ENCODE peak calls at places on chromosomes 1 and 21, in nine cellular contexts. One of them, this sample, is unnamed. For H3K4me1, the result is how much of the 10 kb centered on the place peaks cover.

GRCh38 chr1:44805311-44806024 is 1.7 kb downstream of the DYNLT4 start:
- DNase-seq in left ventricle myocardium inferior: peak
- DNase-seq in heart right ventricle: no peak
- DNase-seq in A549: no peak
- DNase-seq in neural progenitor cell: no peak
- DNase-seq in stomach: no peak
- DNase-seq in lower lobe of right lung: peak
- DNase-seq in left lung: peak
- DNase-seq in GM23338: no peak
- DNase-seq in this sample: no peak

GRCh38 chr1:66088787-66089186 is 296.1 kb downstream of the PDE4B start:
- DNase-seq in left ventricle myocardium inferior: no peak
- DNase-seq in heart right ventricle: no peak
- DNase-seq in A549: no peak
- DNase-seq in neural progenitor cell: no peak
- DNase-seq in stomach: no peak
- DNase-seq in lower lobe of right lung: no peak
- DNase-seq in left lung: no peak
- DNase-seq in GM23338: no peak
- DNase-seq in this sample: no peak

GRCh38 chr1:37732111-37732780 is 32.7 kb downstream of the EPHA10 start:
- DNase-seq in left ventricle myocardium inferior: no peak
- DNase-seq in heart right ventricle: no peak
- DNase-seq in A549: no peak
- DNase-seq in neural progenitor cell: no peak
- DNase-seq in stomach: no peak
- DNase-seq in lower lobe of right lung: no peak
- DNase-seq in left lung: no peak
- DNase-seq in GM23338: no peak
- DNase-seq in this sample: peak

GRCh38 chr1:241444836-241445235 is 74.7 kb downstream of the FH start:
- DNase-seq in left ventricle myocardium inferior: no peak
- DNase-seq in heart right ventricle: no peak
- DNase-seq in A549: no peak
- DNase-seq in neural progenitor cell: no peak
- DNase-seq in stomach: no peak
- DNase-seq in lower lobe of right lung: no peak
- DNase-seq in left lung: no peak
- DNase-seq in GM23338: no peak
- DNase-seq in this sample: no peak

GRCh38 chr1:169367096-169367685 is 406 bp downstream of the NME7 start:
- DNase-seq in left ventricle myocardium inferior: no peak
- DNase-seq in heart right ventricle: no peak
- DNase-seq in A549: no peak
- DNase-seq in neural progenitor cell: peak
- DNase-seq in stomach: no peak
- DNase-seq in lower lobe of right lung: no peak
- DNase-seq in left lung: no peak
- DNase-seq in GM23338: peak
- DNase-seq in this sample: no peak

GRCh38 chr1:225658041-225658440 is 5.1 kb upstream of the ENAH start:
- DNase-seq in left ventricle myocardium inferior: no peak
- DNase-seq in heart right ventricle: no peak
- DNase-seq in A549: no peak
- DNase-seq in neural progenitor cell: no peak
- DNase-seq in stomach: no peak
- DNase-seq in lower lobe of right lung: no peak
- DNase-seq in left lung: no peak
- DNase-seq in GM23338: no peak
- DNase-seq in this sample: no peak

GRCh38 chr1:154154534-154155181 is at the start of gene NUP210L:
- DNase-seq in left ventricle myocardium inferior: peak
- DNase-seq in heart right ventricle: peak
- DNase-seq in A549: no peak
- DNase-seq in neural progenitor cell: peak
- DNase-seq in stomach: no peak
- DNase-seq in lower lobe of right lung: peak
- DNase-seq in left lung: peak
- DNase-seq in GM23338: peak
- DNase-seq in this sample: peak

GRCh38 chr1:32876341-32877210 is 5.9 kb upstream of the FNDC5 start:
- DNase-seq in left ventricle myocardium inferior: peak
- DNase-seq in heart right ventricle: no peak
- DNase-seq in A549: peak
- DNase-seq in neural progenitor cell: peak
- DNase-seq in stomach: peak
- DNase-seq in lower lobe of right lung: peak
- DNase-seq in left lung: peak
- DNase-seq in GM23338: peak
- DNase-seq in this sample: peak

GRCh38 chr1:229258031-229258850 is 12.7 kb upstream of the RAB4A start:
- DNase-seq in left ventricle myocardium inferior: peak
- DNase-seq in heart right ventricle: peak
- DNase-seq in A549: peak
- DNase-seq in neural progenitor cell: peak
- DNase-seq in stomach: peak
- DNase-seq in lower lobe of right lung: no peak
- DNase-seq in left lung: no peak
- DNase-seq in GM23338: peak
- DNase-seq in this sample: peak

GRCh38 chr1:43367026-43367903 is 546 bp downstream of the ELOVL1 start:
- DNase-seq in left ventricle myocardium inferior: peak
- DNase-seq in heart right ventricle: peak
- DNase-seq in A549: peak
- DNase-seq in neural progenitor cell: peak
- DNase-seq in stomach: no peak
- DNase-seq in lower lobe of right lung: peak
- DNase-seq in left lung: no peak
- DNase-seq in GM23338: peak
- DNase-seq in this sample: no peak

GRCh38 chr1:41919764-41920397 is 1.2 kb upstream of the HIVEP3 start:
- DNase-seq in left ventricle myocardium inferior: peak
- DNase-seq in heart right ventricle: peak
- DNase-seq in A549: no peak
- DNase-seq in neural progenitor cell: peak
- DNase-seq in stomach: peak
- DNase-seq in lower lobe of right lung: peak
- DNase-seq in left lung: peak
- DNase-seq in GM23338: peak
- DNase-seq in this sample: peak

GRCh38 chr1:231983266-231984193 is 356.9 kb downstream of the DISC1 start:
- DNase-seq in left ventricle myocardium inferior: no peak
- DNase-seq in heart right ventricle: no peak
- DNase-seq in A549: no peak
- DNase-seq in neural progenitor cell: no peak
- DNase-seq in stomach: no peak
- DNase-seq in lower lobe of right lung: no peak
- DNase-seq in left lung: no peak
- DNase-seq in GM23338: peak
- DNase-seq in this sample: no peak

GRCh38 chr1:154155282-154155681 is 409 bp upstream of the NUP210L start:
- DNase-seq in left ventricle myocardium inferior: no peak
- DNase-seq in heart right ventricle: peak
- DNase-seq in A549: no peak
- DNase-seq in neural progenitor cell: no peak
- DNase-seq in stomach: no peak
- DNase-seq in lower lobe of right lung: peak
- DNase-seq in left lung: peak
- DNase-seq in GM23338: peak
- DNase-seq in this sample: no peak

GRCh38 chr1:172054172-172054571 is 212.9 kb downstream of the DNM3 start:
- DNase-seq in left ventricle myocardium inferior: no peak
- DNase-seq in heart right ventricle: no peak
- DNase-seq in A549: no peak
- DNase-seq in neural progenitor cell: no peak
- DNase-seq in stomach: no peak
- DNase-seq in lower lobe of right lung: no peak
- DNase-seq in left lung: no peak
- DNase-seq in GM23338: no peak
- DNase-seq in this sample: no peak

GRCh38 chr1:179128520-179128919 is 46.6 kb downstream of the TOR3A start:
- DNase-seq in left ventricle myocardium inferior: no peak
- DNase-seq in heart right ventricle: no peak
- DNase-seq in A549: no peak
- DNase-seq in neural progenitor cell: no peak
- DNase-seq in stomach: peak
- DNase-seq in lower lobe of right lung: no peak
- DNase-seq in left lung: no peak
- DNase-seq in GM23338: no peak
- DNase-seq in this sample: peak

GRCh38 chr1:82931051-82931450 is 1067.9 kb downstream of the TTLL7 start:
- DNase-seq in left ventricle myocardium inferior: no peak
- DNase-seq in heart right ventricle: no peak
- DNase-seq in A549: no peak
- DNase-seq in neural progenitor cell: no peak
- DNase-seq in stomach: no peak
- DNase-seq in lower lobe of right lung: no peak
- DNase-seq in left lung: no peak
- DNase-seq in GM23338: no peak
- DNase-seq in this sample: no peak

GRCh38 chr1:36285450-36286101 is 20.6 kb upstream of the SH3D21 start:
- DNase-seq in left ventricle myocardium inferior: no peak
- DNase-seq in heart right ventricle: peak
- DNase-seq in A549: peak
- DNase-seq in neural progenitor cell: peak
- DNase-seq in stomach: peak
- DNase-seq in lower lobe of right lung: no peak
- DNase-seq in left lung: no peak
- DNase-seq in GM23338: peak
- DNase-seq in this sample: peak

GRCh38 chr21:45870421-45870820 is 111.1 kb upstream of the COL6A1 start:
- DNase-seq in left ventricle myocardium inferior: no peak
- DNase-seq in heart right ventricle: no peak
- DNase-seq in A549: no peak
- DNase-seq in neural progenitor cell: no peak
- DNase-seq in stomach: peak
- DNase-seq in lower lobe of right lung: peak
- DNase-seq in left lung: no peak
- DNase-seq in GM23338: no peak
- DNase-seq in this sample: no peak

GRCh38 chr1:6603424-6603850 is 768 bp upstream of the KLHL21 start:
- DNase-seq in left ventricle myocardium inferior: peak
- DNase-seq in heart right ventricle: peak
- DNase-seq in A549: no peak
- DNase-seq in neural progenitor cell: peak
- DNase-seq in stomach: peak
- DNase-seq in lower lobe of right lung: peak
- DNase-seq in left lung: no peak
- DNase-seq in GM23338: peak
- DNase-seq in this sample: peak

GRCh38 chr1:29671957-29672356 is 435.6 kb downstream of the PTPRU start:
- DNase-seq in left ventricle myocardium inferior: no peak
- DNase-seq in heart right ventricle: no peak
- DNase-seq in A549: no peak
- DNase-seq in neural progenitor cell: no peak
- DNase-seq in stomach: no peak
- DNase-seq in lower lobe of right lung: no peak
- DNase-seq in left lung: no peak
- DNase-seq in GM23338: no peak
- DNase-seq in this sample: no peak

GRCh38 chr1:30538226-30538625 is 185.2 kb downstream of the MATN1 start:
- DNase-seq in left ventricle myocardium inferior: no peak
- DNase-seq in heart right ventricle: no peak
- DNase-seq in A549: no peak
- DNase-seq in neural progenitor cell: no peak
- DNase-seq in stomach: no peak
- DNase-seq in lower lobe of right lung: no peak
- DNase-seq in left lung: no peak
- DNase-seq in GM23338: no peak
- DNase-seq in this sample: no peak

GRCh38 chr1:247294282-247294681 is 37.4 kb downstream of the ZNF496 start:
- DNase-seq in left ventricle myocardium inferior: no peak
- DNase-seq in heart right ventricle: no peak
- DNase-seq in A549: no peak
- DNase-seq in neural progenitor cell: no peak
- DNase-seq in stomach: no peak
- DNase-seq in lower lobe of right lung: no peak
- DNase-seq in left lung: no peak
- DNase-seq in GM23338: no peak
- DNase-seq in this sample: no peak

GRCh38 chr21:17343055-17343454 is 169.8 kb upstream of the CXADR start:
- DNase-seq in left ventricle myocardium inferior: no peak
- DNase-seq in heart right ventricle: no peak
- DNase-seq in A549: no peak
- DNase-seq in neural progenitor cell: peak
- DNase-seq in stomach: no peak
- DNase-seq in lower lobe of right lung: no peak
- DNase-seq in left lung: no peak
- DNase-seq in GM23338: peak
- DNase-seq in this sample: no peak

GRCh38 chr1:204684551-204685235 is 845 bp downstream of the LRRN2 start:
- DNase-seq in left ventricle myocardium inferior: peak
- DNase-seq in heart right ventricle: peak
- DNase-seq in A549: peak
- DNase-seq in neural progenitor cell: peak
- DNase-seq in stomach: no peak
- DNase-seq in lower lobe of right lung: no peak
- DNase-seq in left lung: peak
- DNase-seq in GM23338: peak
- DNase-seq in this sample: peak
- H3K4me3 ChIP-seq in left ventricle myocardium inferior: peak
- H3K4me3 ChIP-seq in heart right ventricle: peak
- H3K4me3 ChIP-seq in A549: peak
- H3K4me3 ChIP-seq in neural progenitor cell: peak
- H3K4me3 ChIP-seq in stomach: peak
- H3K4me3 ChIP-seq in lower lobe of right lung: peak
- H3K4me3 ChIP-seq in left lung: peak
- H3K4me3 ChIP-seq in GM23338: peak
- H3K4me3 ChIP-seq in this sample: peak

GRCh38 chr1:160570847-160571246 is 8.4 kb downstream of the CD84 start:
- DNase-seq in left ventricle myocardium inferior: no peak
- DNase-seq in heart right ventricle: no peak
- DNase-seq in A549: no peak
- DNase-seq in neural progenitor cell: no peak
- DNase-seq in stomach: no peak
- DNase-seq in lower lobe of right lung: no peak
- DNase-seq in left lung: no peak
- DNase-seq in GM23338: no peak
- DNase-seq in this sample: no peak
- H3K4me1 ChIP-seq in left ventricle myocardium inferior: under half
- H3K4me1 ChIP-seq in heart right ventricle: under half
- H3K4me1 ChIP-seq in A549: under half
- H3K4me1 ChIP-seq in neural progenitor cell: under half
- H3K4me1 ChIP-seq in stomach: under half
- H3K4me1 ChIP-seq in lower lobe of right lung: under half
- H3K4me1 ChIP-seq in left lung: under half
- H3K4me1 ChIP-seq in GM23338: under half
- H3K4me1 ChIP-seq in this sample: under half

GRCh38 chr1:26959722-26960624 is at the start of gene KDF1:
- DNase-seq in left ventricle myocardium inferior: no peak
- DNase-seq in heart right ventricle: no peak
- DNase-seq in A549: no peak
- DNase-seq in neural progenitor cell: peak
- DNase-seq in stomach: peak
- DNase-seq in lower lobe of right lung: peak
- DNase-seq in left lung: peak
- DNase-seq in GM23338: peak
- DNase-seq in this sample: peak
- H3K27ac ChIP-seq in left ventricle myocardium inferior: no peak
- H3K27ac ChIP-seq in heart right ventricle: no peak
- H3K27ac ChIP-seq in A549: peak
- H3K27ac ChIP-seq in neural progenitor cell: no peak
- H3K27ac ChIP-seq in stomach: peak
- H3K27ac ChIP-seq in lower lobe of right lung: peak
- H3K27ac ChIP-seq in left lung: peak
- H3K27ac ChIP-seq in GM23338: peak
- H3K27ac ChIP-seq in this sample: peak

GRCh38 chr1:63773496-63773814 is 362 bp upstream of the ROR1 start:
- DNase-seq in left ventricle myocardium inferior: no peak
- DNase-seq in heart right ventricle: no peak
- DNase-seq in A549: no peak
- DNase-seq in neural progenitor cell: no peak
- DNase-seq in stomach: no peak
- DNase-seq in lower lobe of right lung: no peak
- DNase-seq in left lung: no peak
- DNase-seq in GM23338: no peak
- DNase-seq in this sample: no peak
- H3K4me3 ChIP-seq in left ventricle myocardium inferior: peak
- H3K4me3 ChIP-seq in heart right ventricle: peak
- H3K4me3 ChIP-seq in A549: peak
- H3K4me3 ChIP-seq in neural progenitor cell: peak
- H3K4me3 ChIP-seq in stomach: peak
- H3K4me3 ChIP-seq in lower lobe of right lung: peak
- H3K4me3 ChIP-seq in left lung: peak
- H3K4me3 ChIP-seq in GM23338: peak
- H3K4me3 ChIP-seq in this sample: no peak